ENCODE peak calls at places on chromosomes 16 and 17, in seven cellular contexts. O, E, M, I, G, V and H are unnamed samples.

GRCh38 chr17:35297666-35298065 is 54.8 kb downstream of the SLFN5 start:
- DNase-seq in E (no peak), V (no peak), M (no peak), I (no peak), G (no peak), O (no peak), H (no peak)

GRCh38 chr16:71383054-71383773 is 24.7 kb downstream of the CALB2 start:
- DNase-seq in O (no peak), I (no peak), G (no peak), M (no peak), E (no peak), V (no peak), H (no peak)

GRCh38 chr16:49516382-49517036 is 142.9 kb downstream of the C16orf78 start:
- DNase-seq in I (no peak), O (no peak), V (no peak), M (no peak), G (no peak), E (no peak), H (no peak)

GRCh38 chr17:1473170-1473569 is 17.1 kb upstream of the CRK start:
- DNase-seq in I (no peak), V (no peak), G (no peak), O (no peak), M (no peak), E (no peak), H (no peak)

GRCh38 chr16:66618588-66618987 is 14.1 kb downstream of the CMTM3 start:
- DNase-seq in V (no peak), E (peak; percentile 70), I (no peak), G (no peak), O (no peak), M (no peak), H (peak; percentile 33)

GRCh38 chr17:41451154-41451728 is 10.5 kb upstream of the KRT38 start:
- DNase-seq in G (no peak), M (no peak), E (no peak), V (no peak), O (no peak), I (no peak), H (no peak)

GRCh38 chr17:59093702-59094231 is 12.9 kb downstream of the TRIM37 start:
- DNase-seq in I (no peak), G (no peak), V (no peak), E (no peak), M (no peak), O (peak; percentile 15), H (peak; percentile 74)

GRCh38 chr16:20675488-20676267 is 21.8 kb downstream of the ACSM1 start:
- DNase-seq in V (peak; percentile 38), G (no peak), M (no peak), I (peak; percentile 75), E (peak; percentile 19), O (peak; percentile 64), H (peak; percentile 95)

GRCh38 chr17:27475070-27475673 is 18.9 kb downstream of the KSR1 start:
- DNase-seq in O (no peak), I (no peak), G (no peak), E (no peak), M (no peak), V (no peak), H (no peak)

GRCh38 chr17:38877130-38877851 is 7.4 kb downstream of the LASP1 start:
- DNase-seq in I (no peak), O (no peak), V (no peak), E (no peak), G (no peak), M (no peak), H (no peak)

GRCh38 chr17:27323538-27324212 is 29.8 kb downstream of the WSB1 start:
- DNase-seq in I (no peak), G (peak; percentile 46), E (no peak), M (no peak), O (peak; percentile 77), V (no peak), H (peak; percentile 30)

GRCh38 chr17:82611140-82612058 is 36.8 kb downstream of the WDR45B start:
- DNase-seq in M (peak; percentile 89), E (no peak), O (no peak), G (peak; percentile 50), V (no peak), I (no peak), H (no peak)

GRCh38 chr16:50692999-50693781 is at the start of gene NOD2:
- DNase-seq in E (no peak), V (no peak), O (no peak), I (no peak), M (peak; percentile 91), G (peak; percentile 64), H (peak; percentile 41)

GRCh38 chr16:56868175-56868574 is 3.2 kb downstream of the SLC12A3 start:
- DNase-seq in V (no peak), E (no peak), O (no peak), G (no peak), M (no peak), I (no peak), H (no peak)

GRCh38 chr16:56865394-56866062 is 521 bp downstream of the SLC12A3 start:
- DNase-seq in I (no peak), E (no peak), M (no peak), V (no peak), G (no peak), O (no peak), H (no peak)

GRCh38 chr16:56864910-56865309 is at the start of gene SLC12A3:
- DNase-seq in E (no peak), I (no peak), G (peak; percentile 37), V (no peak), M (peak; percentile 64), O (no peak), H (no peak)

GRCh38 chr16:56869513-56870270 is 4.7 kb downstream of the SLC12A3 start:
- DNase-seq in V (no peak), I (peak; percentile 34), G (peak; percentile 82), E (peak; percentile 34), O (peak; percentile 77), M (no peak), H (no peak)

GRCh38 chr16:56866955-56867830 is 2.2 kb downstream of the SLC12A3 start:
- DNase-seq in G (peak; percentile 45), I (no peak), O (peak; percentile 70), E (peak; percentile 43), M (peak; percentile 69), V (no peak), H (peak; percentile 64)
- TF ChIP-seq JUND in G (no peak), I (no peak), O (no peak), E (no peak), M (no peak), V (no peak), H (no peak)

GRCh38 chr16:67927131-67927941 is 4.3 kb downstream of the CTRL start:
- DNase-seq in V (no peak), G (no peak), O (no peak), E (no peak), M (no peak), I (no peak), H (no peak)

GRCh38 chr16:67924140-67924906 is 7.3 kb downstream of the CTRL start:
- DNase-seq in I (no peak), V (no peak), E (no peak), O (no peak), G (no peak), M (no peak), H (no peak)

GRCh38 chr16:67928147-67928546 is 3.5 kb downstream of the CTRL start:
- DNase-seq in E (no peak), M (no peak), I (no peak), G (no peak), V (no peak), O (no peak), H (no peak)

GRCh38 chr16:67928561-67929364 is 2.9 kb downstream of the CTRL start:
- DNase-seq in I (no peak), V (no peak), M (peak; percentile 90), O (peak; percentile 69), G (peak; percentile 75), E (peak; percentile 24), H (peak; percentile 79)

DNA sequence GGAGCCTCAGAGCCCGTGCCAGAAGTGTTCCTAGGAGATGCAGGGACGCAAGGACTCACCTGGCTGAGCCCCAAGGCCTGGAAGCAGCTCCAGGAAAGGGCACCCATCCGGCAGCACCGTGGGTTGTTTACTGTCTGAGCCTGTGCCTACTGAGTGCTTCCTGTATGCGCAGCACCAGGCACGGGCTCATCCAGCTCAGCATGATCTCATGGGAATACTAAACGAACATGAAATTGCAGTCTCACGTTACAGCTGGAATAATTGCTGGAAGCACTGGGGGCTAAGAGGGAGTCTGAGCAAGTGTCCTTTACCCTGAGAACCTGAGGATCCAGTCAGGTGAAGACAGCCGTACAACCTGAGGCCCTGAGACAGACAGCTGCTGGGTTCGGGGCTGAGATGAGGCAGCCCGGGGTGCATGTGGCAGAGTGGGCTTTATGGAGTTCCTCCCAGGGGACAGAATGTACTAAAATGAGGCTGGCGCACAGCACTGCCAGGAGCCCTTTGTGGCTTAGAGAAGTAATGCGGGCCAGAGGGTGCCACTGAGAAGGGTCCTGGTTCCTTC is 5.4 kb downstream of the CTRL start:
- DNase-seq in E (no peak), V (no peak), M (no peak), G (no peak), O (no peak), I (no peak), H (peak; percentile 66)
- TF ChIP-seq JUND in E (no peak), V (no peak), M (no peak), G (no peak), O (no peak), I (no peak), H (no peak)

GRCh38 chr17:233473-233941 is 52.1 kb upstream of the DOC2B start:
- DNase-seq in V (no peak), O (peak; percentile 53), I (no peak), M (no peak), G (no peak), E (no peak), H (no peak)
- TF ChIP-seq JUND in V (no peak), O (no peak), I (no peak), M (no peak), G (no peak), E (no peak), H (no peak)

GRCh38 chr16:87823146-87823929 is 46.0 kb downstream of the SLC7A5 start:
- DNase-seq in E (no peak), I (no peak), O (no peak), G (no peak), M (no peak), V (no peak), H (no peak)
- TF ChIP-seq JUND in E (no peak), I (no peak), O (no peak), G (no peak), M (no peak), V (no peak), H (no peak)